ENCODE peak calls at places on chromosomes 13 and 19, in ten cellular contexts. One of them, this sample, is unnamed.

GRCh38 chr19:2167896-2168618 is 4.3 kb downstream of the DOT1L start:
- DNase-seq in CD8-positive, alpha-beta memory T cell: no peak
- DNase-seq in tibial nerve: peak
- DNase-seq in left lung: peak
- DNase-seq in fibroblast of lung: peak
- DNase-seq in CD8-positive, alpha-beta T cell: no peak
- DNase-seq in AG04450: no peak
- DNase-seq in aorta: peak
- DNase-seq in MG63: peak
- DNase-seq in SK-N-SH: no peak
- DNase-seq in this sample: peak

GRCh38 chr13:50521191-50521590 is 322.3 kb downstream of the DLEU7 start:
- DNase-seq in CD8-positive, alpha-beta memory T cell: no peak
- DNase-seq in tibial nerve: no peak
- DNase-seq in left lung: no peak
- DNase-seq in fibroblast of lung: no peak
- DNase-seq in CD8-positive, alpha-beta T cell: no peak
- DNase-seq in AG04450: no peak
- DNase-seq in aorta: no peak
- DNase-seq in MG63: no peak
- DNase-seq in SK-N-SH: no peak
- DNase-seq in this sample: no peak

GRCh38 chr19:34260771-34261173 is 6.4 kb downstream of the GARRE1 start:
- DNase-seq in CD8-positive, alpha-beta memory T cell: no peak
- DNase-seq in tibial nerve: no peak
- DNase-seq in left lung: no peak
- DNase-seq in fibroblast of lung: peak
- DNase-seq in CD8-positive, alpha-beta T cell: no peak
- DNase-seq in AG04450: no peak
- DNase-seq in aorta: no peak
- DNase-seq in MG63: no peak
- DNase-seq in SK-N-SH: no peak
- DNase-seq in this sample: no peak

GRCh38 chr19:13234518-13234917 is 84.3 kb downstream of the IER2 start:
- DNase-seq in CD8-positive, alpha-beta memory T cell: peak
- DNase-seq in tibial nerve: peak
- DNase-seq in left lung: peak
- DNase-seq in fibroblast of lung: peak
- DNase-seq in CD8-positive, alpha-beta T cell: peak
- DNase-seq in AG04450: no peak
- DNase-seq in aorta: peak
- DNase-seq in MG63: peak
- DNase-seq in SK-N-SH: peak
- DNase-seq in this sample: peak

GRCh38 chr19:7579182-7579581 is 16.5 kb upstream of the CAMSAP3 start:
- DNase-seq in CD8-positive, alpha-beta memory T cell: no peak
- DNase-seq in tibial nerve: no peak
- DNase-seq in left lung: no peak
- DNase-seq in fibroblast of lung: no peak
- DNase-seq in CD8-positive, alpha-beta T cell: no peak
- DNase-seq in AG04450: no peak
- DNase-seq in aorta: no peak
- DNase-seq in MG63: no peak
- DNase-seq in SK-N-SH: no peak
- DNase-seq in this sample: no peak

GRCh38 chr19:18597809-18598660 is 8.6 kb downstream of the CRLF1 start:
- DNase-seq in CD8-positive, alpha-beta memory T cell: no peak
- DNase-seq in tibial nerve: no peak
- DNase-seq in left lung: no peak
- DNase-seq in fibroblast of lung: no peak
- DNase-seq in CD8-positive, alpha-beta T cell: no peak
- DNase-seq in AG04450: no peak
- DNase-seq in aorta: no peak
- DNase-seq in MG63: no peak
- DNase-seq in SK-N-SH: peak
- DNase-seq in this sample: no peak

GRCh38 chr19:8973501-8974091 is 36.6 kb downstream of the MUC16 start:
- DNase-seq in CD8-positive, alpha-beta memory T cell: no peak
- DNase-seq in tibial nerve: no peak
- DNase-seq in left lung: no peak
- DNase-seq in fibroblast of lung: peak
- DNase-seq in CD8-positive, alpha-beta T cell: no peak
- DNase-seq in AG04450: no peak
- DNase-seq in aorta: no peak
- DNase-seq in MG63: no peak
- DNase-seq in SK-N-SH: no peak
- DNase-seq in this sample: no peak

GRCh38 chr13:110960219-110960618 is 45.4 kb upstream of the ANKRD10 start:
- DNase-seq in CD8-positive, alpha-beta memory T cell: no peak
- DNase-seq in tibial nerve: no peak
- DNase-seq in left lung: no peak
- DNase-seq in fibroblast of lung: no peak
- DNase-seq in CD8-positive, alpha-beta T cell: no peak
- DNase-seq in AG04450: no peak
- DNase-seq in aorta: no peak
- DNase-seq in MG63: no peak
- DNase-seq in SK-N-SH: no peak
- DNase-seq in this sample: no peak

GRCh38 chr13:42373048-42373812 is 101.3 kb downstream of the AKAP11 start:
- DNase-seq in CD8-positive, alpha-beta memory T cell: no peak
- DNase-seq in tibial nerve: no peak
- DNase-seq in left lung: no peak
- DNase-seq in fibroblast of lung: no peak
- DNase-seq in CD8-positive, alpha-beta T cell: no peak
- DNase-seq in AG04450: no peak
- DNase-seq in aorta: no peak
- DNase-seq in MG63: no peak
- DNase-seq in SK-N-SH: no peak
- DNase-seq in this sample: no peak

GRCh38 chr13:50326746-50327145 is 311.5 kb downstream of the KCNRG start:
- DNase-seq in CD8-positive, alpha-beta memory T cell: no peak
- DNase-seq in tibial nerve: no peak
- DNase-seq in left lung: no peak
- DNase-seq in fibroblast of lung: peak
- DNase-seq in CD8-positive, alpha-beta T cell: no peak
- DNase-seq in AG04450: no peak
- DNase-seq in aorta: no peak
- DNase-seq in MG63: no peak
- DNase-seq in SK-N-SH: no peak
- DNase-seq in this sample: no peak

GRCh38 chr19:51179297-51179696 is 37.2 kb downstream of the SIGLEC7 start:
- DNase-seq in CD8-positive, alpha-beta memory T cell: no peak
- DNase-seq in tibial nerve: no peak
- DNase-seq in left lung: no peak
- DNase-seq in fibroblast of lung: no peak
- DNase-seq in CD8-positive, alpha-beta T cell: no peak
- DNase-seq in AG04450: no peak
- DNase-seq in aorta: peak
- DNase-seq in MG63: no peak
- DNase-seq in SK-N-SH: no peak
- DNase-seq in this sample: no peak

GRCh38 chr13:78061806-78062205 is 143.2 kb upstream of the EDNRB start:
- DNase-seq in CD8-positive, alpha-beta memory T cell: no peak
- DNase-seq in tibial nerve: no peak
- DNase-seq in left lung: no peak
- DNase-seq in fibroblast of lung: no peak
- DNase-seq in CD8-positive, alpha-beta T cell: no peak
- DNase-seq in AG04450: no peak
- DNase-seq in aorta: no peak
- DNase-seq in MG63: no peak
- DNase-seq in SK-N-SH: no peak
- DNase-seq in this sample: no peak

GRCh38 chr19:18479964-18480723 is 41.7 kb downstream of the ELL start:
- DNase-seq in CD8-positive, alpha-beta memory T cell: no peak
- DNase-seq in tibial nerve: peak
- DNase-seq in left lung: peak
- DNase-seq in fibroblast of lung: peak
- DNase-seq in CD8-positive, alpha-beta T cell: no peak
- DNase-seq in AG04450: no peak
- DNase-seq in aorta: peak
- DNase-seq in MG63: peak
- DNase-seq in SK-N-SH: no peak
- DNase-seq in this sample: peak

GRCh38 chr19:34577056-34577455 is 95.5 kb downstream of the WTIP start:
- DNase-seq in CD8-positive, alpha-beta memory T cell: no peak
- DNase-seq in tibial nerve: no peak
- DNase-seq in left lung: no peak
- DNase-seq in fibroblast of lung: no peak
- DNase-seq in CD8-positive, alpha-beta T cell: no peak
- DNase-seq in AG04450: no peak
- DNase-seq in aorta: no peak
- DNase-seq in MG63: no peak
- DNase-seq in SK-N-SH: no peak
- DNase-seq in this sample: no peak

GRCh38 chr13:97506511-97506910 is 72.5 kb downstream of the RAP2A start:
- DNase-seq in CD8-positive, alpha-beta memory T cell: no peak
- DNase-seq in tibial nerve: peak
- DNase-seq in left lung: no peak
- DNase-seq in fibroblast of lung: no peak
- DNase-seq in CD8-positive, alpha-beta T cell: no peak
- DNase-seq in AG04450: peak
- DNase-seq in aorta: no peak
- DNase-seq in MG63: no peak
- DNase-seq in SK-N-SH: no peak
- DNase-seq in this sample: no peak

DNA sequence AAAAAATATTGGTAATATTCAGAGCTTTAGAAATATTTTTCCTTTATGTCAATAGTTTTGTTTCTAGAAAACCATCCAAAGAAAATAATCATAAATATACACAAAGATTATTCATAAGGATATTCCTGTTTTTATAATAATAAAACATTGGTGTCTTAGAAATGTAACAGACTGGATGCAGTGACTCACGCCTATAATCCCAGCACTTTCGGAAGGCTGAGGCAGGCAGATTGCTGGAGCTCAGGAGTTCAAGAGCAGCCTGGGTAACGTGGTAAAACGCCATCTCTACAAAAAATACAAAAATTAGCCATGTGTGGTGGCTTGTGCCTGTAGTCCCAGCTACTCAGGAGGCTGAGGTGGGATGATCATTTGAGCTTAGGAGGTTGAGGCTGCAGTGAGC is 106.8 kb downstream of the DHRS12 start:
- DNase-seq in CD8-positive, alpha-beta memory T cell: no peak
- DNase-seq in tibial nerve: no peak
- DNase-seq in left lung: no peak
- DNase-seq in fibroblast of lung: no peak
- DNase-seq in CD8-positive, alpha-beta T cell: no peak
- DNase-seq in AG04450: no peak
- DNase-seq in aorta: no peak
- DNase-seq in MG63: peak
- DNase-seq in SK-N-SH: no peak
- DNase-seq in this sample: no peak
- H3K4me3 ChIP-seq in CD8-positive, alpha-beta memory T cell: no peak
- H3K4me3 ChIP-seq in tibial nerve: no peak
- H3K4me3 ChIP-seq in left lung: no peak
- H3K4me3 ChIP-seq in fibroblast of lung: no peak
- H3K4me3 ChIP-seq in CD8-positive, alpha-beta T cell: no peak
- H3K4me3 ChIP-seq in AG04450: no peak
- H3K4me3 ChIP-seq in aorta: no peak
- H3K4me3 ChIP-seq in MG63: no peak
- H3K4me3 ChIP-seq in SK-N-SH: no peak
- H3K4me3 ChIP-seq in this sample: no peak

GRCh38 chr13:33139186-33139585 is 123.0 kb downstream of the KL start:
- DNase-seq in CD8-positive, alpha-beta memory T cell: no peak
- DNase-seq in tibial nerve: peak
- DNase-seq in left lung: peak
- DNase-seq in fibroblast of lung: no peak
- DNase-seq in CD8-positive, alpha-beta T cell: no peak
- DNase-seq in AG04450: no peak
- DNase-seq in aorta: peak
- DNase-seq in MG63: no peak
- DNase-seq in SK-N-SH: no peak
- DNase-seq in this sample: no peak

GRCh38 chr13:33137726-33138125 is 121.5 kb downstream of the KL start:
- DNase-seq in CD8-positive, alpha-beta memory T cell: no peak
- DNase-seq in tibial nerve: no peak
- DNase-seq in left lung: no peak
- DNase-seq in fibroblast of lung: no peak
- DNase-seq in CD8-positive, alpha-beta T cell: no peak
- DNase-seq in AG04450: no peak
- DNase-seq in aorta: no peak
- DNase-seq in MG63: no peak
- DNase-seq in SK-N-SH: no peak
- DNase-seq in this sample: no peak

GRCh38 chr13:33144358-33144784 is 128.1 kb downstream of the KL start:
- DNase-seq in CD8-positive, alpha-beta memory T cell: no peak
- DNase-seq in tibial nerve: no peak
- DNase-seq in left lung: no peak
- DNase-seq in fibroblast of lung: no peak
- DNase-seq in CD8-positive, alpha-beta T cell: no peak
- DNase-seq in AG04450: no peak
- DNase-seq in aorta: no peak
- DNase-seq in MG63: no peak
- DNase-seq in SK-N-SH: no peak
- DNase-seq in this sample: no peak

GRCh38 chr13:33138441-33138840 is 122.2 kb downstream of the KL start:
- DNase-seq in CD8-positive, alpha-beta memory T cell: no peak
- DNase-seq in tibial nerve: no peak
- DNase-seq in left lung: no peak
- DNase-seq in fibroblast of lung: no peak
- DNase-seq in CD8-positive, alpha-beta T cell: no peak
- DNase-seq in AG04450: no peak
- DNase-seq in aorta: no peak
- DNase-seq in MG63: no peak
- DNase-seq in SK-N-SH: no peak
- DNase-seq in this sample: no peak

GRCh38 chr13:33140161-33140560 is 123.9 kb downstream of the KL start:
- DNase-seq in CD8-positive, alpha-beta memory T cell: no peak
- DNase-seq in tibial nerve: no peak
- DNase-seq in left lung: no peak
- DNase-seq in fibroblast of lung: no peak
- DNase-seq in CD8-positive, alpha-beta T cell: no peak
- DNase-seq in AG04450: no peak
- DNase-seq in aorta: no peak
- DNase-seq in MG63: no peak
- DNase-seq in SK-N-SH: peak
- DNase-seq in this sample: no peak
- H3K4me3 ChIP-seq in CD8-positive, alpha-beta memory T cell: no peak
- H3K4me3 ChIP-seq in tibial nerve: no peak
- H3K4me3 ChIP-seq in left lung: no peak
- H3K4me3 ChIP-seq in fibroblast of lung: no peak
- H3K4me3 ChIP-seq in CD8-positive, alpha-beta T cell: no peak
- H3K4me3 ChIP-seq in AG04450: no peak
- H3K4me3 ChIP-seq in aorta: no peak
- H3K4me3 ChIP-seq in MG63: no peak
- H3K4me3 ChIP-seq in SK-N-SH: no peak
- H3K4me3 ChIP-seq in this sample: no peak

GRCh38 chr19:41403181-41403970 is 5.8 kb downstream of the BCKDHA start:
- DNase-seq in CD8-positive, alpha-beta memory T cell: no peak
- DNase-seq in tibial nerve: no peak
- DNase-seq in left lung: no peak
- DNase-seq in fibroblast of lung: no peak
- DNase-seq in CD8-positive, alpha-beta T cell: no peak
- DNase-seq in AG04450: no peak
- DNase-seq in aorta: no peak
- DNase-seq in MG63: no peak
- DNase-seq in SK-N-SH: no peak
- DNase-seq in this sample: no peak
- H3K4me3 ChIP-seq in CD8-positive, alpha-beta memory T cell: no peak
- H3K4me3 ChIP-seq in tibial nerve: no peak
- H3K4me3 ChIP-seq in left lung: no peak
- H3K4me3 ChIP-seq in fibroblast of lung: no peak
- H3K4me3 ChIP-seq in CD8-positive, alpha-beta T cell: no peak
- H3K4me3 ChIP-seq in AG04450: no peak
- H3K4me3 ChIP-seq in aorta: no peak
- H3K4me3 ChIP-seq in MG63: no peak
- H3K4me3 ChIP-seq in SK-N-SH: no peak
- H3K4me3 ChIP-seq in this sample: no peak

GRCh38 chr19:49486232-49486631 is 1.2 kb upstream of the RPL13A start:
- DNase-seq in CD8-positive, alpha-beta memory T cell: no peak
- DNase-seq in tibial nerve: no peak
- DNase-seq in left lung: no peak
- DNase-seq in fibroblast of lung: no peak
- DNase-seq in CD8-positive, alpha-beta T cell: no peak
- DNase-seq in AG04450: no peak
- DNase-seq in aorta: no peak
- DNase-seq in MG63: no peak
- DNase-seq in SK-N-SH: no peak
- DNase-seq in this sample: no peak
- H3K4me3 ChIP-seq in CD8-positive, alpha-beta memory T cell: no peak
- H3K4me3 ChIP-seq in tibial nerve: no peak
- H3K4me3 ChIP-seq in left lung: no peak
- H3K4me3 ChIP-seq in fibroblast of lung: no peak
- H3K4me3 ChIP-seq in CD8-positive, alpha-beta T cell: no peak
- H3K4me3 ChIP-seq in AG04450: no peak
- H3K4me3 ChIP-seq in aorta: no peak
- H3K4me3 ChIP-seq in MG63: no peak
- H3K4me3 ChIP-seq in SK-N-SH: no peak
- H3K4me3 ChIP-seq in this sample: no peak

This sample was measured in lower lobe of right lung.